ENCODE peak calls at places on chromosomes 6 and 20, in seven cellular contexts. One of them, this sample, is unnamed.

GRCh38 chr6:3176562-3177355 is 19.4 kb upstream of the TUBB2A start:
- DNase-seq in EL: peak; percentile 92
- DNase-seq in posterior cingulate gyrus: peak; percentile 92
- DNase-seq in SK-N-DZ: no peak
- DNase-seq in activated naive CD4-positive, alpha-beta T cell treated with anti-CD3 and anti-CD28 coated beads for 36 hours: peak; percentile 77
- DNase-seq in CD8-positive, alpha-beta memory T cell: peak; percentile 52
- DNase-seq in cardiac muscle cell: no peak
- DNase-seq in this sample: no peak

GRCh38 chr6:46997646-46998045 is 44.5 kb downstream of the ADGRF1 start:
- DNase-seq in EL: no peak
- DNase-seq in posterior cingulate gyrus: no peak
- DNase-seq in SK-N-DZ: no peak
- DNase-seq in activated naive CD4-positive, alpha-beta T cell treated with anti-CD3 and anti-CD28 coated beads for 36 hours: no peak
- DNase-seq in CD8-positive, alpha-beta memory T cell: no peak
- DNase-seq in cardiac muscle cell: no peak
- DNase-seq in this sample: no peak

GRCh38 chr6:132365319-132365907 is 35.9 kb downstream of the MOXD1 start:
- DNase-seq in EL: no peak
- DNase-seq in posterior cingulate gyrus: no peak
- DNase-seq in SK-N-DZ: peak; percentile 99
- DNase-seq in activated naive CD4-positive, alpha-beta T cell treated with anti-CD3 and anti-CD28 coated beads for 36 hours: peak; percentile 5
- DNase-seq in CD8-positive, alpha-beta memory T cell: no peak
- DNase-seq in cardiac muscle cell: peak; percentile 59
- DNase-seq in this sample: no peak

GRCh38 chr6:42079941-42080464 is 29.7 kb downstream of the TAF8 start:
- DNase-seq in EL: no peak
- DNase-seq in posterior cingulate gyrus: no peak
- DNase-seq in SK-N-DZ: no peak
- DNase-seq in activated naive CD4-positive, alpha-beta T cell treated with anti-CD3 and anti-CD28 coated beads for 36 hours: no peak
- DNase-seq in CD8-positive, alpha-beta memory T cell: no peak
- DNase-seq in cardiac muscle cell: no peak
- DNase-seq in this sample: no peak

GRCh38 chr6:137094411-137095008 is 49.7 kb upstream of the IL20RA start:
- DNase-seq in EL: peak; percentile 61
- DNase-seq in posterior cingulate gyrus: no peak
- DNase-seq in SK-N-DZ: peak; percentile 82
- DNase-seq in activated naive CD4-positive, alpha-beta T cell treated with anti-CD3 and anti-CD28 coated beads for 36 hours: peak; percentile 75
- DNase-seq in CD8-positive, alpha-beta memory T cell: peak; percentile 65
- DNase-seq in cardiac muscle cell: peak; percentile 72
- DNase-seq in this sample: peak; percentile 76

GRCh38 chr20:13338999-13339411 is 117.9 kb downstream of the ISM1 start:
- DNase-seq in EL: no peak
- DNase-seq in posterior cingulate gyrus: no peak
- DNase-seq in SK-N-DZ: peak; percentile 8
- DNase-seq in activated naive CD4-positive, alpha-beta T cell treated with anti-CD3 and anti-CD28 coated beads for 36 hours: no peak
- DNase-seq in CD8-positive, alpha-beta memory T cell: no peak
- DNase-seq in cardiac muscle cell: no peak
- DNase-seq in this sample: no peak

GRCh38 chr6:15427360-15428070 is 181.6 kb downstream of the JARID2 start:
- DNase-seq in EL: no peak
- DNase-seq in posterior cingulate gyrus: no peak
- DNase-seq in SK-N-DZ: no peak
- DNase-seq in activated naive CD4-positive, alpha-beta T cell treated with anti-CD3 and anti-CD28 coated beads for 36 hours: no peak
- DNase-seq in CD8-positive, alpha-beta memory T cell: no peak
- DNase-seq in cardiac muscle cell: no peak
- DNase-seq in this sample: no peak

GRCh38 chr20:61608275-61609085 is 356.4 kb downstream of the CDH4 start:
- DNase-seq in EL: peak; percentile 3
- DNase-seq in posterior cingulate gyrus: peak; percentile 75
- DNase-seq in SK-N-DZ: no peak
- DNase-seq in activated naive CD4-positive, alpha-beta T cell treated with anti-CD3 and anti-CD28 coated beads for 36 hours: peak; percentile 37
- DNase-seq in CD8-positive, alpha-beta memory T cell: peak; percentile 24
- DNase-seq in cardiac muscle cell: peak; percentile 87
- DNase-seq in this sample: peak; percentile 28

GRCh38 chr6:130600880-130601341 is 226.3 kb upstream of the SMLR1 start:
- DNase-seq in EL: peak; percentile 96
- DNase-seq in posterior cingulate gyrus: no peak
- DNase-seq in SK-N-DZ: no peak
- DNase-seq in activated naive CD4-positive, alpha-beta T cell treated with anti-CD3 and anti-CD28 coated beads for 36 hours: no peak
- DNase-seq in CD8-positive, alpha-beta memory T cell: no peak
- DNase-seq in cardiac muscle cell: no peak
- DNase-seq in this sample: no peak

GRCh38 chr20:11426938-11427337 is 490.8 kb upstream of the BTBD3 start:
- DNase-seq in EL: no peak
- DNase-seq in posterior cingulate gyrus: no peak
- DNase-seq in SK-N-DZ: no peak
- DNase-seq in activated naive CD4-positive, alpha-beta T cell treated with anti-CD3 and anti-CD28 coated beads for 36 hours: no peak
- DNase-seq in CD8-positive, alpha-beta memory T cell: no peak
- DNase-seq in cardiac muscle cell: no peak
- DNase-seq in this sample: no peak

GRCh38 chr6:116400376-116400775 is 29.6 kb downstream of the DSE start:
- DNase-seq in EL: no peak
- DNase-seq in posterior cingulate gyrus: no peak
- DNase-seq in SK-N-DZ: no peak
- DNase-seq in activated naive CD4-positive, alpha-beta T cell treated with anti-CD3 and anti-CD28 coated beads for 36 hours: no peak
- DNase-seq in CD8-positive, alpha-beta memory T cell: no peak
- DNase-seq in cardiac muscle cell: no peak
- DNase-seq in this sample: no peak

GRCh38 chr20:39880890-39881289 is 808.1 kb downstream of the MAFB start:
- DNase-seq in EL: peak; percentile 51
- DNase-seq in posterior cingulate gyrus: no peak
- DNase-seq in SK-N-DZ: peak; percentile 31
- DNase-seq in activated naive CD4-positive, alpha-beta T cell treated with anti-CD3 and anti-CD28 coated beads for 36 hours: no peak
- DNase-seq in CD8-positive, alpha-beta memory T cell: no peak
- DNase-seq in cardiac muscle cell: no peak
- DNase-seq in this sample: no peak

GRCh38 chr6:92737983-92738382 is 681.4 kb downstream of the EPHA7 start:
- DNase-seq in EL: no peak
- DNase-seq in posterior cingulate gyrus: peak; percentile 70
- DNase-seq in SK-N-DZ: no peak
- DNase-seq in activated naive CD4-positive, alpha-beta T cell treated with anti-CD3 and anti-CD28 coated beads for 36 hours: no peak
- DNase-seq in CD8-positive, alpha-beta memory T cell: no peak
- DNase-seq in cardiac muscle cell: no peak
- DNase-seq in this sample: no peak

GRCh38 chr6:132961122-132961521 is 146.8 kb downstream of the RPS12 start:
- DNase-seq in EL: peak; percentile 38
- DNase-seq in posterior cingulate gyrus: no peak
- DNase-seq in SK-N-DZ: no peak
- DNase-seq in activated naive CD4-positive, alpha-beta T cell treated with anti-CD3 and anti-CD28 coated beads for 36 hours: no peak
- DNase-seq in CD8-positive, alpha-beta memory T cell: no peak
- DNase-seq in cardiac muscle cell: no peak
- DNase-seq in this sample: no peak

GRCh38 chr20:59221881-59222238 is 58.2 kb downstream of the ZNF831 start:
- DNase-seq in EL: no peak
- DNase-seq in posterior cingulate gyrus: no peak
- DNase-seq in SK-N-DZ: no peak
- DNase-seq in activated naive CD4-positive, alpha-beta T cell treated with anti-CD3 and anti-CD28 coated beads for 36 hours: no peak
- DNase-seq in CD8-positive, alpha-beta memory T cell: no peak
- DNase-seq in cardiac muscle cell: no peak
- DNase-seq in this sample: no peak

GRCh38 chr6:51866867-51867266 is 220.5 kb downstream of the PKHD1 start:
- DNase-seq in EL: no peak
- DNase-seq in posterior cingulate gyrus: no peak
- DNase-seq in SK-N-DZ: no peak
- DNase-seq in activated naive CD4-positive, alpha-beta T cell treated with anti-CD3 and anti-CD28 coated beads for 36 hours: no peak
- DNase-seq in CD8-positive, alpha-beta memory T cell: no peak
- DNase-seq in cardiac muscle cell: no peak
- DNase-seq in this sample: no peak

GRCh38 chr20:9912858-9913434 is 74.1 kb upstream of the PAK5 start:
- DNase-seq in EL: peak; percentile 44
- DNase-seq in posterior cingulate gyrus: peak; percentile 75
- DNase-seq in SK-N-DZ: peak; percentile 49
- DNase-seq in activated naive CD4-positive, alpha-beta T cell treated with anti-CD3 and anti-CD28 coated beads for 36 hours: peak; percentile 40
- DNase-seq in CD8-positive, alpha-beta memory T cell: peak; percentile 49
- DNase-seq in cardiac muscle cell: peak; percentile 40
- DNase-seq in this sample: peak; percentile 63

GRCh38 chr20:31860431-31861345 is 9.6 kb downstream of the DUSP15 start:
- DNase-seq in EL: peak; percentile 47
- DNase-seq in posterior cingulate gyrus: peak; percentile 82
- DNase-seq in SK-N-DZ: peak; percentile 60
- DNase-seq in activated naive CD4-positive, alpha-beta T cell treated with anti-CD3 and anti-CD28 coated beads for 36 hours: no peak
- DNase-seq in CD8-positive, alpha-beta memory T cell: no peak
- DNase-seq in cardiac muscle cell: peak; percentile 51
- DNase-seq in this sample: no peak

GRCh38 chr20:6395695-6396094 is 272.9 kb upstream of the FERMT1 start:
- DNase-seq in EL: no peak
- DNase-seq in posterior cingulate gyrus: no peak
- DNase-seq in SK-N-DZ: no peak
- DNase-seq in activated naive CD4-positive, alpha-beta T cell treated with anti-CD3 and anti-CD28 coated beads for 36 hours: no peak
- DNase-seq in CD8-positive, alpha-beta memory T cell: no peak
- DNase-seq in cardiac muscle cell: no peak
- DNase-seq in this sample: no peak

This sample was measured in testis.